ENCODE peak calls at places on chromosomes 13 and 19, in five cellular contexts. One of them, this sample, is unnamed. For H3K27me3 and H3K4me1, the result is how much of the 10 kb centered on the place peaks cover.

GRCh38 chr13:105773887-105774538 is 761.4 kb downstream of the EFNB2 start:
- DNase-seq in HAP-1: no peak
- DNase-seq in aorta: no peak
- DNase-seq in GM23248: no peak
- DNase-seq in CD8-positive, alpha-beta T cell: no peak
- DNase-seq in this sample: peak

GRCh38 chr19:18613589-18614234 is 1.0 kb downstream of the TMEM59L start:
- DNase-seq in CD8-positive, alpha-beta T cell: no peak
- DNase-seq in GM23248: no peak
- DNase-seq in aorta: no peak
- DNase-seq in HAP-1: no peak
- DNase-seq in this sample: no peak

GRCh38 chr13:57604442-57604841 is 27.1 kb upstream of the PCDH17 start:
- DNase-seq in HAP-1: no peak
- DNase-seq in aorta: no peak
- DNase-seq in GM23248: no peak
- DNase-seq in CD8-positive, alpha-beta T cell: no peak
- DNase-seq in this sample: no peak

GRCh38 chr13:94169783-94170513 is 309.5 kb downstream of the DCT start:
- DNase-seq in HAP-1: no peak
- DNase-seq in aorta: peak
- DNase-seq in GM23248: peak
- DNase-seq in CD8-positive, alpha-beta T cell: no peak
- DNase-seq in this sample: peak

GRCh38 chr19:44889830-44890365 is 1.2 kb upstream of the TOMM40 start:
- DNase-seq in HAP-1: no peak
- DNase-seq in aorta: no peak
- DNase-seq in CD8-positive, alpha-beta T cell: no peak
- DNase-seq in GM23248: no peak
- DNase-seq in this sample: no peak

GRCh38 chr13:60655268-60655667 is 258.2 kb downstream of the TDRD3 start:
- DNase-seq in CD8-positive, alpha-beta T cell: no peak
- DNase-seq in HAP-1: no peak
- DNase-seq in GM23248: no peak
- DNase-seq in aorta: no peak
- DNase-seq in this sample: no peak

GRCh38 chr19:13060964-13061927 is 41.4 kb downstream of the LYL1 start:
- DNase-seq in aorta: peak
- DNase-seq in HAP-1: peak
- DNase-seq in GM23248: peak
- DNase-seq in CD8-positive, alpha-beta T cell: peak
- DNase-seq in this sample: peak

GRCh38 chr13:42525035-42525504 is 48.9 kb upstream of the TNFSF11 start:
- DNase-seq in HAP-1: no peak
- DNase-seq in CD8-positive, alpha-beta T cell: no peak
- DNase-seq in GM23248: peak
- DNase-seq in aorta: no peak
- DNase-seq in this sample: peak

GRCh38 chr19:4474504-4475136 is 2.5 kb downstream of the HDGFL2 start:
- DNase-seq in aorta: no peak
- DNase-seq in GM23248: peak
- DNase-seq in CD8-positive, alpha-beta T cell: no peak
- DNase-seq in HAP-1: peak
- DNase-seq in this sample: peak

GRCh38 chr19:45901912-45902650 is at the start of gene MYPOP:
- DNase-seq in aorta: no peak
- DNase-seq in CD8-positive, alpha-beta T cell: no peak
- DNase-seq in GM23248: peak
- DNase-seq in HAP-1: peak
- DNase-seq in this sample: peak

DNA sequence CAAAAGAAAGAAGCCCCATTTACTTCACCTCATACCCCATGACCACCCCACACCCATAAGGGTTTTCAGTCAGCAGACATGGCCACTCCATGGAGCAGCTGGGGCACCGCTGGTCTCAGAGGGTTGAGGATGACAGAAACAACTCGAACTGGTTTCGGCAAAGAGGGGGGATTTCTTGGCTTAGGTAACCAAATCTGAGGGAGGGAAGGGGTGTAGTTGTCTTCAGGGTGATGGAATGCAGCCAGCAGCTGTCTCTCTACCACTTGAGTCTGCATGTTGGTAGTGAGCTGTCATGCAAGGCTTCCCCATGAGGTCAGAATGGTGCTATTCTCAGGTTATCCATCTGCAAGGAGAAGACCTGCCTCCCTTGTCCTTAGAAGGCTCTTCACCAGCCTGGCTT is 55.5 kb upstream of the PEG3 start:
- DNase-seq in CD8-positive, alpha-beta T cell: no peak
- DNase-seq in aorta: no peak
- DNase-seq in GM23248: no peak
- DNase-seq in HAP-1: no peak
- DNase-seq in this sample: no peak
- H3K27me3 ChIP-seq in CD8-positive, alpha-beta T cell: under half
- H3K27me3 ChIP-seq in aorta: under half
- H3K27me3 ChIP-seq in GM23248: under half
- H3K27me3 ChIP-seq in HAP-1: under half
- H3K27me3 ChIP-seq in this sample: under half

GRCh38 chr13:46143239-46143701 is 38.4 kb upstream of the CPB2 start:
- DNase-seq in GM23248: no peak
- DNase-seq in HAP-1: no peak
- DNase-seq in CD8-positive, alpha-beta T cell: no peak
- DNase-seq in aorta: no peak
- DNase-seq in this sample: no peak

GRCh38 chr13:46142692-46143238 is 37.9 kb upstream of the CPB2 start:
- DNase-seq in GM23248: no peak
- DNase-seq in CD8-positive, alpha-beta T cell: no peak
- DNase-seq in aorta: no peak
- DNase-seq in HAP-1: no peak
- DNase-seq in this sample: no peak

GRCh38 chr13:46146898-46147297 is 35.1 kb downstream of the LCP1 start:
- DNase-seq in CD8-positive, alpha-beta T cell: no peak
- DNase-seq in HAP-1: no peak
- DNase-seq in aorta: no peak
- DNase-seq in GM23248: peak
- DNase-seq in this sample: no peak

GRCh38 chr13:46149272-46150133 is 32.5 kb downstream of the LCP1 start:
- DNase-seq in HAP-1: no peak
- DNase-seq in aorta: no peak
- DNase-seq in GM23248: peak
- DNase-seq in CD8-positive, alpha-beta T cell: no peak
- DNase-seq in this sample: no peak

DNA sequence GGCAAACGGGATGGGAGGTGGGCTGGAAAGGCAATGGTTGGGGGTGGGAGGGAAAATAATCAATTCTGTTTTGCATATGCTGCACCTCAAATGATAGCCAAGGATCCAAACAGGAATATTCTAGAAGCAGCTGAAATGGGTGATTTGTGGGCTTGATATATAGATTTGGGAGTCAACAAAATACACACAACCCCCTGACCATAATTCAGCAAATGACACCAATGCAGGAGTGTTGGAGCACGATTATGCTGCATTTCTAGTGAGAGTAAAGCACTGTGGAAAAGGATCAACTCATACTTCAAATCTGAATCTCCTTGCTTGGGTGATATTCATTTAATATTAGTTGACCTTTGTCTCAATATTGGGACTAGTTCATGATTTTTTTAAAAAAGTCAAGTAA is 36.0 kb downstream of the LCP1 start:
- DNase-seq in CD8-positive, alpha-beta T cell: no peak
- DNase-seq in GM23248: no peak
- DNase-seq in HAP-1: no peak
- DNase-seq in aorta: no peak
- DNase-seq in this sample: no peak
- H3K4me1 ChIP-seq in CD8-positive, alpha-beta T cell: under half
- H3K4me1 ChIP-seq in GM23248: under half
- H3K4me1 ChIP-seq in HAP-1: under half
- H3K4me1 ChIP-seq in aorta: under half
- H3K4me1 ChIP-seq in this sample: under half

DNA sequence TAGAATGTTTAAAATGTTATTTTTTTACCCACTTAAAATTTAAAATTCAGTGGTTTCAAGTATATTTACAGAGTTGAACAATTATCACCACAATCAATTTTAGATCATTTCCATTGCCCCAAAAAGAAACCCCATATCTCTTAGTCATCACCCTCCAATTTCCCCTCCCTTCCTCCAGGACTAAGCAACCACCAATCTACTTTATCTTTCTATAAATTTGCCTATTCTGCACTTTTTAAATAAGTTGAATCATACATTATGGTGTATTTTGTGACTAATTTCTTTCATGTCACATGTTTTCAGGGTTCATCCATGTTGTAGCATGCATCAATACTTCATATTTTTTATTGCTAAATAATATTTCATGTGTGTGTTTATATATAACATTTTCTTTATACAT is 107.6 kb upstream of the OXGR1 start:
- DNase-seq in GM23248: no peak
- DNase-seq in HAP-1: no peak
- DNase-seq in CD8-positive, alpha-beta T cell: no peak
- DNase-seq in aorta: no peak
- DNase-seq in this sample: no peak
- H3K27me3 ChIP-seq in GM23248: under half
- H3K27me3 ChIP-seq in HAP-1: under half
- H3K27me3 ChIP-seq in CD8-positive, alpha-beta T cell: under half
- H3K27me3 ChIP-seq in aorta: under half
- H3K27me3 ChIP-seq in this sample: under half

GRCh38 chr13:50521191-50521590 is 322.3 kb downstream of the DLEU7 start:
- DNase-seq in HAP-1: no peak
- DNase-seq in GM23248: no peak
- DNase-seq in aorta: no peak
- DNase-seq in CD8-positive, alpha-beta T cell: no peak
- DNase-seq in this sample: no peak

GRCh38 chr13:50521750-50522149 is 321.7 kb downstream of the DLEU7 start:
- DNase-seq in aorta: no peak
- DNase-seq in HAP-1: no peak
- DNase-seq in GM23248: peak
- DNase-seq in CD8-positive, alpha-beta T cell: no peak
- DNase-seq in this sample: peak

GRCh38 chr13:50519866-50520265 is 323.6 kb downstream of the DLEU7 start:
- DNase-seq in CD8-positive, alpha-beta T cell: no peak
- DNase-seq in aorta: no peak
- DNase-seq in HAP-1: no peak
- DNase-seq in GM23248: no peak
- DNase-seq in this sample: no peak

GRCh38 chr13:50518791-50519201 is 324.7 kb downstream of the DLEU7 start:
- DNase-seq in HAP-1: no peak
- DNase-seq in GM23248: no peak
- DNase-seq in CD8-positive, alpha-beta T cell: no peak
- DNase-seq in aorta: no peak
- DNase-seq in this sample: no peak

GRCh38 chr13:50518131-50518530 is 325.4 kb downstream of the DLEU7 start:
- DNase-seq in aorta: no peak
- DNase-seq in CD8-positive, alpha-beta T cell: no peak
- DNase-seq in HAP-1: no peak
- DNase-seq in GM23248: peak
- DNase-seq in this sample: no peak
- H3K4me1 ChIP-seq in aorta: under half
- H3K4me1 ChIP-seq in CD8-positive, alpha-beta T cell: under half
- H3K4me1 ChIP-seq in HAP-1: under half
- H3K4me1 ChIP-seq in GM23248: under half
- H3K4me1 ChIP-seq in this sample: half or more

DNA sequence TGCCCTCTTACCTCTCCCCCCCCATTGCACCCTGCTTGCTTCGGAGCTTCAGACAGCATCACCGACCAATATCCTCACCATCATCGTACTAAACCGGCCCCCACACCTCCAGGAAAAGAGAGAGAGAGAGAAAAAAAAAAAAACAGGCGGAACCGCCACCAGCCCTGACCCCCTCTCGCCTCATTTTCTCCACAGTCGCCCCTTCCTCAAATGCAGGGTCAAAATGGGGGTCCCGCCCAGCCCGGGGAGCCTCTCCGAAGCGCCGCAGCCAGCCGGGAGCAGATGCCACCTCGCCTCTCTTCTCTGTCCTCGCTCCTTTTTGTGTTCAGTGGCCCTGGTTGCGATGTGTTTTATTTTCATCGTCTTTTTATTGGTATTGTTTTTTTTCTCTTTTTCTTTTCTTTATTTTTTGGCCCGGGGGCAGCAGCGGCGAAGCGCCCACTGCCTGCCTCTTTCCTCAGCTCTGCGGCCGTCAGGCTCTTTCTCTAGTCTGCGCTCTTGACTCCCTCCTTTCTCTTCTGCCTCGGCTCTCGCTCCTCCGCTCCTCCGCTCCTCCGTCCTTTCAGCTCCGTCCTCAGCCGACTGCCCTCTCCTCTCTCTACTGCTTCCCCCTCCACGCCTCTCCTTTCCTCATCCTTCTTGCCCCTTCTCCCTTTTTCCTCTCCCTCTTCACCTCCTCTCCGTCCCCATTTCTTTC is 41.4 kb downstream of the DEDD2 start:
- DNase-seq in CD8-positive, alpha-beta T cell: no peak
- DNase-seq in HAP-1: peak
- DNase-seq in GM23248: peak
- DNase-seq in aorta: no peak
- DNase-seq in this sample: peak
- H3K27me3 ChIP-seq in CD8-positive, alpha-beta T cell: under half
- H3K27me3 ChIP-seq in HAP-1: half or more
- H3K27me3 ChIP-seq in GM23248: under half
- H3K27me3 ChIP-seq in aorta: under half
- H3K27me3 ChIP-seq in this sample: half or more

GRCh38 chr13:48121733-48122132 is 26.8 kb upstream of the MED4 start:
- DNase-seq in CD8-positive, alpha-beta T cell: no peak
- DNase-seq in aorta: no peak
- DNase-seq in HAP-1: no peak
- DNase-seq in GM23248: peak
- DNase-seq in this sample: no peak

GRCh38 chr13:48123827-48124226 is 28.9 kb upstream of the MED4 start:
- DNase-seq in GM23248: no peak
- DNase-seq in aorta: no peak
- DNase-seq in CD8-positive, alpha-beta T cell: no peak
- DNase-seq in HAP-1: no peak
- DNase-seq in this sample: no peak

GRCh38 chr13:48120246-48120645 is 25.3 kb upstream of the MED4 start:
- DNase-seq in aorta: no peak
- DNase-seq in HAP-1: no peak
- DNase-seq in GM23248: no peak
- DNase-seq in CD8-positive, alpha-beta T cell: no peak
- DNase-seq in this sample: no peak

GRCh38 chr13:48126944-48127814 is 32.3 kb upstream of the MED4 start:
- DNase-seq in aorta: peak
- DNase-seq in CD8-positive, alpha-beta T cell: peak
- DNase-seq in GM23248: peak
- DNase-seq in HAP-1: peak
- DNase-seq in this sample: peak

GRCh38 chr13:48125794-48126228 is 30.9 kb upstream of the MED4 start:
- DNase-seq in aorta: no peak
- DNase-seq in HAP-1: no peak
- DNase-seq in CD8-positive, alpha-beta T cell: no peak
- DNase-seq in GM23248: peak
- DNase-seq in this sample: peak
- H3K4me1 ChIP-seq in aorta: under half
- H3K4me1 ChIP-seq in HAP-1: under half
- H3K4me1 ChIP-seq in CD8-positive, alpha-beta T cell: under half
- H3K4me1 ChIP-seq in GM23248: under half
- H3K4me1 ChIP-seq in this sample: under half

This sample was measured in adipocyte.